ENCODE peak calls at places on chromosomes 4 and X, in nine cellular contexts. One of them, this sample, is unnamed.

GRCh38 chrX:56797966-56798711 is 69.1 kb downstream of the NBDY start:
- DNase-seq in A549: no peak
- DNase-seq in T follicular helper cell: no peak
- DNase-seq in pancreas: no peak
- DNase-seq in NCI-H1092 treated with DMSO at 0.1 percent for 48 hours: peak
- DNase-seq in GM04504: no peak
- DNase-seq in EH: peak
- DNase-seq in hippocampal formation: no peak
- DNase-seq in gastrocnemius medialis: peak
- DNase-seq in this sample: no peak

GRCh38 chrX:55489315-55490009 is at the start of gene USP51:
- DNase-seq in A549: peak
- DNase-seq in T follicular helper cell: peak
- DNase-seq in pancreas: peak
- DNase-seq in NCI-H1092 treated with DMSO at 0.1 percent for 48 hours: no peak
- DNase-seq in GM04504: no peak
- DNase-seq in EH: peak
- DNase-seq in hippocampal formation: peak
- DNase-seq in gastrocnemius medialis: no peak
- DNase-seq in this sample: peak

GRCh38 chr4:141041021-141041476 is 92.2 kb downstream of the RNF150 start:
- DNase-seq in A549: no peak
- DNase-seq in T follicular helper cell: no peak
- DNase-seq in pancreas: no peak
- DNase-seq in NCI-H1092 treated with DMSO at 0.1 percent for 48 hours: no peak
- DNase-seq in GM04504: no peak
- DNase-seq in EH: peak
- DNase-seq in hippocampal formation: no peak
- DNase-seq in gastrocnemius medialis: no peak
- DNase-seq in this sample: no peak

GRCh38 chrX:74318672-74319071 is 14.7 kb downstream of the ZCCHC13 start:
- DNase-seq in A549: no peak
- DNase-seq in T follicular helper cell: no peak
- DNase-seq in pancreas: no peak
- DNase-seq in NCI-H1092 treated with DMSO at 0.1 percent for 48 hours: no peak
- DNase-seq in GM04504: no peak
- DNase-seq in EH: no peak
- DNase-seq in hippocampal formation: no peak
- DNase-seq in gastrocnemius medialis: no peak
- DNase-seq in this sample: no peak

GRCh38 chrX:133461226-133461625 is 45.9 kb upstream of the GPC4 start:
- DNase-seq in A549: no peak
- DNase-seq in T follicular helper cell: no peak
- DNase-seq in pancreas: no peak
- DNase-seq in NCI-H1092 treated with DMSO at 0.1 percent for 48 hours: no peak
- DNase-seq in GM04504: no peak
- DNase-seq in EH: no peak
- DNase-seq in hippocampal formation: no peak
- DNase-seq in gastrocnemius medialis: no peak
- DNase-seq in this sample: no peak

GRCh38 chr4:140609548-140610425 is 41.0 kb upstream of the UCP1 start:
- DNase-seq in A549: peak
- DNase-seq in T follicular helper cell: no peak
- DNase-seq in pancreas: peak
- DNase-seq in NCI-H1092 treated with DMSO at 0.1 percent for 48 hours: peak
- DNase-seq in GM04504: peak
- DNase-seq in EH: peak
- DNase-seq in hippocampal formation: peak
- DNase-seq in gastrocnemius medialis: no peak
- DNase-seq in this sample: peak

GRCh38 chrX:2610246-2611170 is 80.6 kb upstream of the CD99 start:
- DNase-seq in A549: no peak
- DNase-seq in T follicular helper cell: no peak
- DNase-seq in pancreas: no peak
- DNase-seq in NCI-H1092 treated with DMSO at 0.1 percent for 48 hours: no peak
- DNase-seq in GM04504: no peak
- DNase-seq in EH: peak
- DNase-seq in hippocampal formation: no peak
- DNase-seq in gastrocnemius medialis: no peak
- DNase-seq in this sample: no peak

GRCh38 chr4:181202249-181202648 is 1041.0 kb upstream of the TENM3 start:
- DNase-seq in A549: no peak
- DNase-seq in T follicular helper cell: no peak
- DNase-seq in pancreas: no peak
- DNase-seq in NCI-H1092 treated with DMSO at 0.1 percent for 48 hours: no peak
- DNase-seq in GM04504: no peak
- DNase-seq in EH: no peak
- DNase-seq in hippocampal formation: no peak
- DNase-seq in gastrocnemius medialis: no peak
- DNase-seq in this sample: no peak

GRCh38 chrX:154413142-154413541 is 1.8 kb downstream of the TAFAZZIN start:
- DNase-seq in A549: no peak
- DNase-seq in T follicular helper cell: no peak
- DNase-seq in pancreas: no peak
- DNase-seq in NCI-H1092 treated with DMSO at 0.1 percent for 48 hours: no peak
- DNase-seq in GM04504: no peak
- DNase-seq in EH: no peak
- DNase-seq in hippocampal formation: no peak
- DNase-seq in gastrocnemius medialis: no peak
- DNase-seq in this sample: no peak

GRCh38 chr4:118683513-118683912 is 1.7 kb upstream of the METTL14 start:
- DNase-seq in A549: no peak
- DNase-seq in T follicular helper cell: no peak
- DNase-seq in pancreas: no peak
- DNase-seq in NCI-H1092 treated with DMSO at 0.1 percent for 48 hours: peak
- DNase-seq in GM04504: no peak
- DNase-seq in EH: peak
- DNase-seq in hippocampal formation: no peak
- DNase-seq in gastrocnemius medialis: no peak
- DNase-seq in this sample: peak

GRCh38 chr4:104421576-104421975 is 73.1 kb downstream of the CXXC4 start:
- DNase-seq in A549: no peak
- DNase-seq in T follicular helper cell: no peak
- DNase-seq in pancreas: no peak
- DNase-seq in NCI-H1092 treated with DMSO at 0.1 percent for 48 hours: no peak
- DNase-seq in GM04504: no peak
- DNase-seq in EH: no peak
- DNase-seq in hippocampal formation: peak
- DNase-seq in gastrocnemius medialis: no peak
- DNase-seq in this sample: no peak

GRCh38 chr4:577499-578450 is 1.7 kb upstream of the TMEM271 start:
- DNase-seq in A549: no peak
- DNase-seq in T follicular helper cell: no peak
- DNase-seq in pancreas: no peak
- DNase-seq in NCI-H1092 treated with DMSO at 0.1 percent for 48 hours: no peak
- DNase-seq in GM04504: no peak
- DNase-seq in EH: peak
- DNase-seq in hippocampal formation: no peak
- DNase-seq in gastrocnemius medialis: no peak
- DNase-seq in this sample: no peak

GRCh38 chr4:54152846-54153600 is 53.1 kb downstream of the GSX2 start:
- DNase-seq in A549: no peak
- DNase-seq in T follicular helper cell: no peak
- DNase-seq in pancreas: no peak
- DNase-seq in NCI-H1092 treated with DMSO at 0.1 percent for 48 hours: no peak
- DNase-seq in GM04504: no peak
- DNase-seq in EH: peak
- DNase-seq in hippocampal formation: no peak
- DNase-seq in gastrocnemius medialis: no peak
- DNase-seq in this sample: no peak

GRCh38 chrX:111098874-111099273 is 2.9 kb downstream of the PAK3 start:
- DNase-seq in A549: peak
- DNase-seq in T follicular helper cell: peak
- DNase-seq in pancreas: peak
- DNase-seq in NCI-H1092 treated with DMSO at 0.1 percent for 48 hours: peak
- DNase-seq in GM04504: no peak
- DNase-seq in EH: peak
- DNase-seq in hippocampal formation: peak
- DNase-seq in gastrocnemius medialis: no peak
- DNase-seq in this sample: peak

GRCh38 chr4:101871962-101872676 is 81.6 kb downstream of the BANK1 start:
- DNase-seq in A549: no peak
- DNase-seq in T follicular helper cell: no peak
- DNase-seq in pancreas: no peak
- DNase-seq in NCI-H1092 treated with DMSO at 0.1 percent for 48 hours: no peak
- DNase-seq in GM04504: no peak
- DNase-seq in EH: no peak
- DNase-seq in hippocampal formation: no peak
- DNase-seq in gastrocnemius medialis: no peak
- DNase-seq in this sample: no peak

GRCh38 chrX:107450823-107451509 is 1.5 kb downstream of the FRMPD3 start:
- DNase-seq in A549: peak
- DNase-seq in T follicular helper cell: no peak
- DNase-seq in pancreas: no peak
- DNase-seq in NCI-H1092 treated with DMSO at 0.1 percent for 48 hours: no peak
- DNase-seq in GM04504: no peak
- DNase-seq in EH: no peak
- DNase-seq in hippocampal formation: no peak
- DNase-seq in gastrocnemius medialis: no peak
- DNase-seq in this sample: no peak

GRCh38 chrX:1685460-1685859 is 70.6 kb downstream of the ASMT start:
- DNase-seq in A549: no peak
- DNase-seq in T follicular helper cell: no peak
- DNase-seq in pancreas: no peak
- DNase-seq in NCI-H1092 treated with DMSO at 0.1 percent for 48 hours: no peak
- DNase-seq in GM04504: no peak
- DNase-seq in EH: peak
- DNase-seq in hippocampal formation: no peak
- DNase-seq in gastrocnemius medialis: no peak
- DNase-seq in this sample: no peak

GRCh38 chrX:20015945-20016617 is 25.2 kb upstream of the BCLAF3 start:
- DNase-seq in A549: no peak
- DNase-seq in T follicular helper cell: no peak
- DNase-seq in pancreas: no peak
- DNase-seq in NCI-H1092 treated with DMSO at 0.1 percent for 48 hours: no peak
- DNase-seq in GM04504: peak
- DNase-seq in EH: peak
- DNase-seq in hippocampal formation: no peak
- DNase-seq in gastrocnemius medialis: no peak
- DNase-seq in this sample: no peak

GRCh38 chr4:118954246-118954645 is 65.6 kb downstream of the SYNPO2 start:
- DNase-seq in A549: no peak
- DNase-seq in T follicular helper cell: no peak
- DNase-seq in pancreas: no peak
- DNase-seq in NCI-H1092 treated with DMSO at 0.1 percent for 48 hours: peak
- DNase-seq in GM04504: no peak
- DNase-seq in EH: peak
- DNase-seq in hippocampal formation: peak
- DNase-seq in gastrocnemius medialis: no peak
- DNase-seq in this sample: no peak

GRCh38 chrX:1336331-1337143 is at the start of gene IL3RA:
- DNase-seq in A549: no peak
- DNase-seq in T follicular helper cell: no peak
- DNase-seq in pancreas: no peak
- DNase-seq in NCI-H1092 treated with DMSO at 0.1 percent for 48 hours: no peak
- DNase-seq in GM04504: peak
- DNase-seq in EH: peak
- DNase-seq in hippocampal formation: no peak
- DNase-seq in gastrocnemius medialis: peak
- DNase-seq in this sample: peak

GRCh38 chrX:14864626-14865025 is 8.2 kb downstream of the FANCB start:
- DNase-seq in A549: no peak
- DNase-seq in T follicular helper cell: no peak
- DNase-seq in pancreas: no peak
- DNase-seq in NCI-H1092 treated with DMSO at 0.1 percent for 48 hours: no peak
- DNase-seq in GM04504: no peak
- DNase-seq in EH: peak
- DNase-seq in hippocampal formation: no peak
- DNase-seq in gastrocnemius medialis: no peak
- DNase-seq in this sample: no peak

GRCh38 chr4:38560763-38561558 is 103.0 kb upstream of the KLF3 start:
- DNase-seq in A549: no peak
- DNase-seq in T follicular helper cell: no peak
- DNase-seq in pancreas: no peak
- DNase-seq in NCI-H1092 treated with DMSO at 0.1 percent for 48 hours: no peak
- DNase-seq in GM04504: no peak
- DNase-seq in EH: no peak
- DNase-seq in hippocampal formation: no peak
- DNase-seq in gastrocnemius medialis: no peak
- DNase-seq in this sample: peak

GRCh38 chrX:108139303-108139702 is 47.7 kb downstream of the ATG4A start:
- DNase-seq in A549: no peak
- DNase-seq in T follicular helper cell: no peak
- DNase-seq in pancreas: no peak
- DNase-seq in NCI-H1092 treated with DMSO at 0.1 percent for 48 hours: peak
- DNase-seq in GM04504: no peak
- DNase-seq in EH: peak
- DNase-seq in hippocampal formation: no peak
- DNase-seq in gastrocnemius medialis: no peak
- DNase-seq in this sample: no peak

GRCh38 chr4:156293657-156294297 is 340.1 kb upstream of the CTSO start:
- DNase-seq in A549: no peak
- DNase-seq in T follicular helper cell: no peak
- DNase-seq in pancreas: no peak
- DNase-seq in NCI-H1092 treated with DMSO at 0.1 percent for 48 hours: peak
- DNase-seq in GM04504: no peak
- DNase-seq in EH: peak
- DNase-seq in hippocampal formation: no peak
- DNase-seq in gastrocnemius medialis: no peak
- DNase-seq in this sample: no peak

GRCh38 chrX:21733705-21734104 is 24.2 kb downstream of the SMPX start:
- DNase-seq in A549: no peak
- DNase-seq in T follicular helper cell: no peak
- DNase-seq in pancreas: no peak
- DNase-seq in NCI-H1092 treated with DMSO at 0.1 percent for 48 hours: no peak
- DNase-seq in GM04504: no peak
- DNase-seq in EH: no peak
- DNase-seq in hippocampal formation: no peak
- DNase-seq in gastrocnemius medialis: no peak
- DNase-seq in this sample: no peak

GRCh38 chr4:2934077-2934812 is 29.0 kb downstream of the NOP14 start:
- DNase-seq in A549: peak
- DNase-seq in T follicular helper cell: peak
- DNase-seq in pancreas: peak
- DNase-seq in NCI-H1092 treated with DMSO at 0.1 percent for 48 hours: no peak
- DNase-seq in GM04504: peak
- DNase-seq in EH: peak
- DNase-seq in hippocampal formation: no peak
- DNase-seq in gastrocnemius medialis: peak
- DNase-seq in this sample: peak

GRCh38 chrX:153765138-153766079 is 1.4 kb downstream of the PLXNB3 start:
- DNase-seq in A549: no peak
- DNase-seq in T follicular helper cell: no peak
- DNase-seq in pancreas: peak
- DNase-seq in NCI-H1092 treated with DMSO at 0.1 percent for 48 hours: no peak
- DNase-seq in GM04504: no peak
- DNase-seq in EH: peak
- DNase-seq in hippocampal formation: peak
- DNase-seq in gastrocnemius medialis: no peak
- DNase-seq in this sample: no peak

GRCh38 chrX:147953976-147954375 is 27.2 kb upstream of the FMR1NB start:
- DNase-seq in A549: no peak
- DNase-seq in T follicular helper cell: no peak
- DNase-seq in pancreas: peak
- DNase-seq in NCI-H1092 treated with DMSO at 0.1 percent for 48 hours: no peak
- DNase-seq in GM04504: no peak
- DNase-seq in EH: no peak
- DNase-seq in hippocampal formation: no peak
- DNase-seq in gastrocnemius medialis: no peak
- DNase-seq in this sample: no peak

GRCh38 chr4:5706486-5707290 is 1.7 kb downstream of the EVC2 start:
- DNase-seq in A549: no peak
- DNase-seq in T follicular helper cell: no peak
- DNase-seq in pancreas: no peak
- DNase-seq in NCI-H1092 treated with DMSO at 0.1 percent for 48 hours: no peak
- DNase-seq in GM04504: no peak
- DNase-seq in EH: no peak
- DNase-seq in hippocampal formation: no peak
- DNase-seq in gastrocnemius medialis: no peak
- DNase-seq in this sample: no peak

GRCh38 chr4:159355456-159355855 is 252.6 kb downstream of the RAPGEF2 start:
- DNase-seq in A549: no peak
- DNase-seq in T follicular helper cell: no peak
- DNase-seq in pancreas: no peak
- DNase-seq in NCI-H1092 treated with DMSO at 0.1 percent for 48 hours: no peak
- DNase-seq in GM04504: no peak
- DNase-seq in EH: no peak
- DNase-seq in hippocampal formation: no peak
- DNase-seq in gastrocnemius medialis: no peak
- DNase-seq in this sample: no peak

GRCh38 chrX:15336023-15336413 is 695 bp upstream of the PIGA start:
- DNase-seq in A549: peak
- DNase-seq in T follicular helper cell: peak
- DNase-seq in pancreas: no peak
- DNase-seq in NCI-H1092 treated with DMSO at 0.1 percent for 48 hours: peak
- DNase-seq in GM04504: no peak
- DNase-seq in EH: peak
- DNase-seq in hippocampal formation: no peak
- DNase-seq in gastrocnemius medialis: no peak
- DNase-seq in this sample: peak

This sample was measured in GM20000.